ENCODE peak calls at places on chromosomes 12 and 14, in eight cellular contexts. H is A549, W is K562, R is IMR-90, F is uterus, G is transverse colon, L is testis, A is ovary. M is an unnamed sample.
A peak's percentile ranks its signal among the peaks of the same experiment; 100 is the strongest.

GRCh38 chr12:109775172-109775881 is 57.9 kb downstream of the TRPV4 start:
- DNase-seq in G (peak; percentile 82), R (peak; percentile 58), W (peak; percentile 85), F (peak; percentile 54), H (peak; percentile 70), A (peak; percentile 86), L (peak; percentile 81), M (peak; percentile 86)

GRCh38 chr14:64715628-64716412 is 11.6 kb downstream of the PLEKHG3 start:
- DNase-seq in A (peak; percentile 48), R (no peak), H (no peak), W (no peak), G (no peak), L (no peak), F (no peak), M (peak; percentile 48)

GRCh38 chr12:14283489-14284144 is 81.9 kb upstream of the ATF7IP start:
- DNase-seq in A (no peak), H (no peak), R (no peak), F (no peak), G (no peak), W (no peak), L (no peak), M (no peak)

GRCh38 chr12:51721281-51721940 is 127.1 kb downstream of the FIGNL2 start:
- DNase-seq in H (no peak), W (no peak), G (no peak), A (peak; percentile 18), R (peak; percentile 36), L (peak; percentile 56), F (no peak), M (peak; percentile 55)

GRCh38 chr12:9039397-9039977 is 50.1 kb downstream of the KLRG1 start:
- DNase-seq in G (no peak), L (peak; percentile 31), R (peak; percentile 40), H (peak; percentile 58), F (no peak), A (no peak), W (peak; percentile 39), M (no peak)

GRCh38 chr14:90583916-90584605 is 187.2 kb downstream of the CALM1 start:
- DNase-seq in A (no peak), G (no peak), L (no peak), F (no peak), W (no peak), R (no peak), H (no peak), M (no peak)

GRCh38 chr14:82710257-82710841 is 1176.7 kb upstream of the SEL1L start:
- DNase-seq in A (peak; percentile 65), L (peak; percentile 85), F (peak; percentile 15), G (peak; percentile 30), H (peak; percentile 58), R (peak; percentile 61), W (peak; percentile 19), M (no peak)

GRCh38 chr12:87302126-87302732 is 727.0 kb downstream of the C12orf50 start:
- DNase-seq in W (no peak), A (no peak), L (no peak), G (no peak), F (no peak), H (no peak), R (peak; percentile 8), M (no peak)

GRCh38 chr14:64879635-64880381 is at the start of gene SPTB:
- DNase-seq in A (no peak), H (no peak), W (peak; percentile 89), G (peak; percentile 58), R (no peak), L (peak; percentile 65), F (peak; percentile 17), M (peak; percentile 25)

GRCh38 chr12:123268850-123269249 is 2.8 kb downstream of the CDK2AP1 start:
- DNase-seq in W (no peak), F (no peak), A (peak; percentile 40), H (no peak), L (no peak), R (no peak), G (no peak), M (no peak)

DNA sequence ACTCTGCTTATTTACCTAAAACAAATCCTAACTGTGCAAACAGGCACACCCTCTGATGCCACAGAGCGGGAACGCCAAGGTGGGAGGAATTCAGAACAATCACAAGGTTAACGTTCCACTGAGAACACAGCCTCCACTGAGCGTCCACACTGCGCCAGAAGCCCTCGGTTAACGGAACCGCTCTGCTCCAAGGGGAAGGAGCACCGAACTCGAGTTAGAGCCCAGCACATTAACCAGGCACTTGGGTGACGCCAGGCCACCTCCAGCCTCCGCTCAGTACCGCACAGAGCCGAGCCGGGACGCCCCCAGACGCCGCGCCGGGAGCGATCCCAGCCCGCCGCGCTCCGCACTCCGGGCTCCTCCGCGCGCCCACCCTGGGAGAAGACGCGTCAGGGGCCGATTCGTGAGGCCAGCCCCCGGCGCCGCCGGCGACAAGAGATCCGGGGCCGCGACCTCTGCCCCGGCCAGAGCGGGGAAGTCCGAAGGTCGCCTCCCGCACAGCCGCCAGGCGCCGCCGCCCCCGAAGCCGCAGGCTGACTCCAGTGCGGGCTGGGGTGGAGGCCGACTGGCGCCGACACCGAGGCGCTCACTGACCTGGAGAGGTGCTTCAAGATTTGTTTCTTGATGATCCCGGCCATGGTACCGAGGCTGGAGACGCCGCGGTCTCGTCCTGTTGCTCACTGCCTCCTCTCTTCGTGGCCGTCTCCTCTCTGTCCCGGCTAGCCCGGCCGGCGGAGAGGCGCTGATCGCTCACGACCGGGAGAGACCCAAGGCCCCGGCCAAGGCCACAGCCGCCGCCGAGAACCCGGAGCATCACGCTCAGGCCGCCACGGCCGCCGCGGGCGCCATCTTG is 450 bp downstream of the BLTP3B start:
- DNase-seq in F (peak; percentile 46), R (no peak), A (peak; percentile 59), L (peak; percentile 63), W (peak; percentile 56), H (peak; percentile 77), G (peak; percentile 68), M (peak; percentile 36)
- TF ChIP-seq POLR2A in F (peak; percentile 83), R (peak; percentile 97), A (peak; percentile 78), L (no peak), W (peak; percentile 84), H (peak; percentile 91), G (peak; percentile 71), M (peak; percentile 40)

GRCh38 chr14:87877877-87878276 is 115.1 kb downstream of the GALC start:
- DNase-seq in R (no peak), G (no peak), F (no peak), W (no peak), H (no peak), L (no peak), A (no peak), M (no peak)
- H3K27ac ChIP-seq in R (no peak overlapping the region), G (no peak overlapping the region), F (no peak overlapping the region), W (no peak overlapping the region), H (no peak overlapping the region), L (no peak overlapping the region), A (no peak overlapping the region), M (no peak overlapping the region)

GRCh38 chr14:39218171-39218769 is 15.4 kb upstream of the MIA2 start:
- DNase-seq in A (no peak), L (peak; percentile 17), G (no peak), R (peak; percentile 14), W (no peak), H (peak; percentile 68), F (no peak), M (no peak)
- TF ChIP-seq POLR2A in A (no peak), L (no peak), G (no peak), R (no peak), W (no peak), H (no peak), F (no peak), M (no peak)

GRCh38 chr14:22334627-22335026 is 254.4 kb downstream of the DAD1 start:
- DNase-seq in F (no peak), R (no peak), L (no peak), W (no peak), G (no peak), H (peak; percentile 23), A (no peak), M (no peak)

GRCh38 chr14:22333408-22334274 is 255.4 kb downstream of the DAD1 start:
- DNase-seq in A (no peak), R (peak; percentile 68), H (peak; percentile 88), W (peak; percentile 15), L (no peak), G (peak; percentile 15), F (peak; percentile 18), M (no peak)

GRCh38 chr14:22336031-22336430 is 253.0 kb downstream of the DAD1 start:
- DNase-seq in A (no peak), H (no peak), L (no peak), R (no peak), W (no peak), F (no peak), G (no peak), M (no peak)

GRCh38 chr14:22332671-22333407 is 256.2 kb downstream of the DAD1 start:
- DNase-seq in W (no peak), L (no peak), F (no peak), H (peak; percentile 60), G (no peak), A (no peak), R (no peak), M (no peak)

GRCh38 chr14:22334275-22334577 is 254.8 kb downstream of the DAD1 start:
- DNase-seq in F (no peak), A (no peak), W (no peak), G (no peak), R (no peak), L (no peak), H (no peak), M (no peak)
- H3K27ac ChIP-seq in F (no peak overlapping the region), A (no peak overlapping the region), W (no peak overlapping the region), G (no peak overlapping the region), R (no peak overlapping the region), L (no peak overlapping the region), H (peak overlapping the region; percentile 75), M (no peak overlapping the region)

GRCh38 chr12:22626429-22626828 is 1.5 kb downstream of the ETNK1 start:
- DNase-seq in R (peak; percentile 46), G (no peak), F (no peak), L (peak; percentile 51), H (no peak), W (no peak), A (no peak), M (no peak)

GRCh38 chr12:22624573-22624907 is 431 bp upstream of the ETNK1 start:
- DNase-seq in F (no peak), L (no peak), W (no peak), R (no peak), G (no peak), A (no peak), H (no peak), M (no peak)

GRCh38 chr12:22627351-22627750 is 2.4 kb downstream of the ETNK1 start:
- DNase-seq in W (no peak), F (no peak), H (no peak), L (no peak), A (no peak), G (no peak), R (no peak), M (no peak)

GRCh38 chr12:22624908-22625646 is at the start of gene ETNK1:
- DNase-seq in L (peak; percentile 97), F (peak; percentile 92), G (peak; percentile 97), W (peak; percentile 73), R (peak; percentile 91), A (peak; percentile 95), H (peak; percentile 95), M (peak; percentile 98)

DNA sequence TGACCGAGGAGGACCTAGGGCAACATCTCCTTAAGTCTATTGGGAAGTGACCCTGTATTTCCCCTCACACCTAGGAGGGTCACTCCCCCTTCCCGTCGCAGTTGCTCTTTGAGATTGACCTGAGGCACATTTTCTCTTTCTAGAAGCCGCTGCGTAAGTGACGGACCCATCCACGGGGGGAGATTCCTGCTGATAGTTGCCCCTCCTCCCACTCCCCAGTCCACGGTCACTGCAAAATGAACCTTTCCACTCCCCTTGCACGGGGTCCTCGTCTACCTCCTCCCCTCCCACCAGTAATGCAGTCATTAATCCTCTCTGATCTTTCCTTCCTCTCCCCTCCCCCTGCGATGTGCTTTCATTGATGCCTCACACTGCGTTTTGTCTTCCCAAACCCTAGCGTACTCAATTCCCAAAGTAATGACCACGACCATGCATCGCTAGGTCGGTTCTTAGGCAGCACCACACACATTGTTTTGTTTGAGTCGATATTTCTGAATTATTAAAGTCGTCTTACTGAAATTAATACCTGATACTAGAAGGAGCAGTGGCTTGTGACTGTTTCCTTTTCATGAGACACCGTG is 790 bp downstream of the ETNK1 start:
- DNase-seq in L (peak; percentile 67), G (peak; percentile 43), R (peak; percentile 29), F (peak; percentile 31), H (peak; percentile 69), A (peak; percentile 37), W (peak; percentile 30), M (peak; percentile 52)
- TF ChIP-seq POLR2A in L (no peak), G (no peak), R (no peak), F (no peak), H (peak; percentile 27), A (no peak), W (no peak), M (no peak)